ENCODE peak calls at places on chromosomes 6 and 20, in ten cellular contexts. L, R, S, B, E, T, A, P, G and K are unnamed samples.
A peak's percentile ranks its signal among the peaks of the same experiment; 100 is the strongest.

GRCh38 chr6:6006428-6007310 is at the start of gene NRN1:
- DNase-seq in L (peak; percentile 67), R (no peak), S (no peak), B (peak; percentile 60), E (no peak), T (no peak), A (no peak), P (peak; percentile 23), G (no peak), K (no peak)

GRCh38 chr6:165184192-165184979 is 125.0 kb downstream of the C6orf118 start:
- DNase-seq in L (peak; percentile 74), R (no peak), S (peak; percentile 54), B (no peak), E (no peak), T (no peak), A (no peak), P (no peak), G (no peak), K (peak; percentile 77)

GRCh38 chr6:46655803-46656202 is 3.0 kb downstream of the SLC25A27 start:
- DNase-seq in L (no peak), R (no peak), S (no peak), B (peak; percentile 57), E (no peak), T (peak; percentile 8), A (peak; percentile 31), P (no peak), G (no peak), K (peak; percentile 5)

GRCh38 chr6:32179746-32180405 is 1.7 kb downstream of the RNF5 start:
- DNase-seq in L (no peak), R (no peak), S (no peak), B (no peak), E (no peak), T (no peak), A (no peak), P (no peak), G (no peak), K (no peak)

GRCh38 chr20:53685070-53685595 is 91.5 kb upstream of the ZNF217 start:
- DNase-seq in L (no peak), R (no peak), S (no peak), B (no peak), E (no peak), T (no peak), A (no peak), P (no peak), G (no peak), K (no peak)

GRCh38 chr6:26532699-26533523 is 5.3 kb upstream of the HMGN4 start:
- DNase-seq in L (peak; percentile 94), R (peak; percentile 79), S (peak; percentile 88), B (peak; percentile 96), E (peak; percentile 79), T (peak; percentile 92), A (peak; percentile 98), P (peak; percentile 93), G (no peak), K (peak; percentile 97)

GRCh38 chr6:71349395-71349794 is 60.8 kb downstream of the OGFRL1 start:
- DNase-seq in L (peak; percentile 71), R (no peak), S (no peak), B (no peak), E (no peak), T (peak; percentile 67), A (peak; percentile 65), P (peak; percentile 71), G (no peak), K (peak; percentile 74)

GRCh38 chr20:40361916-40362315 is 327.1 kb downstream of the MAFB start:
- DNase-seq in L (no peak), R (no peak), S (no peak), B (no peak), E (no peak), T (no peak), A (no peak), P (no peak), G (no peak), K (no peak)

GRCh38 chr20:50187403-50188051 is 3.1 kb upstream of the CEBPB start:
- DNase-seq in L (peak; percentile 70), R (no peak), S (peak; percentile 70), B (no peak), E (peak; percentile 36), T (peak; percentile 93), A (peak; percentile 48), P (peak; percentile 75), G (no peak), K (peak; percentile 64)

GRCh38 chr20:6265204-6265904 is 142.5 kb upstream of the FERMT1 start:
- DNase-seq in L (peak; percentile 60), R (peak; percentile 4), S (no peak), B (no peak), E (no peak), T (peak; percentile 93), A (peak; percentile 72), P (peak; percentile 86), G (peak; percentile 35), K (peak; percentile 91)

GRCh38 chr20:50416269-50416863 is 93.8 kb upstream of the PTPN1 start:
- DNase-seq in L (no peak), R (no peak), S (peak; percentile 73), B (peak; percentile 42), E (no peak), T (no peak), A (no peak), P (no peak), G (no peak), K (no peak)

GRCh38 chr6:169164451-169164850 is 89.2 kb downstream of the THBS2 start:
- DNase-seq in L (peak; percentile 31), R (no peak), S (no peak), B (no peak), E (no peak), T (no peak), A (no peak), P (no peak), G (no peak), K (no peak)

GRCh38 chr6:76682842-76683241 is 610.4 kb upstream of the IMPG1 start:
- DNase-seq in L (peak; percentile 23), R (no peak), S (no peak), B (no peak), E (no peak), T (peak; percentile 48), A (peak; percentile 28), P (peak; percentile 41), G (no peak), K (peak; percentile 43)

GRCh38 chr6:84615113-84615850 is 149.1 kb downstream of the TBX18 start:
- DNase-seq in L (peak; percentile 44), R (no peak), S (no peak), B (no peak), E (no peak), T (no peak), A (no peak), P (no peak), G (no peak), K (peak; percentile 35)

GRCh38 chr6:41040911-41041536 is 1.2 kb upstream of the TSPO2 start:
- DNase-seq in L (no peak), R (no peak), S (no peak), B (no peak), E (no peak), T (no peak), A (no peak), P (no peak), G (no peak), K (no peak)
- TF ChIP-seq CTCF in L (no peak), R (no peak), S (no peak), B (no peak), E (no peak), T (no peak), A (no peak), P (no peak), G (no peak), K (no peak)

GRCh38 chr6:137904822-137905617 is 38.0 kb downstream of the TNFAIP3 start:
- DNase-seq in L (no peak), R (no peak), S (no peak), B (no peak), E (peak; percentile 15), T (peak; percentile 36), A (no peak), P (peak; percentile 26), G (no peak), K (no peak)

GRCh38 chr6:137903274-137903932 is 36.3 kb downstream of the TNFAIP3 start:
- DNase-seq in L (no peak), R (no peak), S (no peak), B (no peak), E (no peak), T (no peak), A (no peak), P (no peak), G (no peak), K (no peak)

GRCh38 chr6:137906020-137906472 is 39.0 kb downstream of the TNFAIP3 start:
- DNase-seq in L (no peak), R (no peak), S (no peak), B (no peak), E (no peak), T (no peak), A (no peak), P (no peak), G (no peak), K (no peak)

GRCh38 chr6:137902721-137903120 is 35.7 kb downstream of the TNFAIP3 start:
- DNase-seq in L (no peak), R (no peak), S (no peak), B (no peak), E (no peak), T (no peak), A (no peak), P (no peak), G (no peak), K (no peak)

GRCh38 chr6:137903933-137904821 is 37.1 kb downstream of the TNFAIP3 start:
- DNase-seq in L (peak; percentile 58), R (no peak), S (no peak), B (no peak), E (no peak), T (peak; percentile 64), A (no peak), P (no peak), G (peak; percentile 58), K (no peak)
- H3K4me3 ChIP-seq in L (no peak overlapping the region), R (no peak overlapping the region), S (no peak overlapping the region), B (no peak overlapping the region), E (no peak overlapping the region), T (no peak overlapping the region), A (no peak overlapping the region), P (no peak overlapping the region), G (peak overlapping the region; percentile 38), K (no peak overlapping the region)

DNA sequence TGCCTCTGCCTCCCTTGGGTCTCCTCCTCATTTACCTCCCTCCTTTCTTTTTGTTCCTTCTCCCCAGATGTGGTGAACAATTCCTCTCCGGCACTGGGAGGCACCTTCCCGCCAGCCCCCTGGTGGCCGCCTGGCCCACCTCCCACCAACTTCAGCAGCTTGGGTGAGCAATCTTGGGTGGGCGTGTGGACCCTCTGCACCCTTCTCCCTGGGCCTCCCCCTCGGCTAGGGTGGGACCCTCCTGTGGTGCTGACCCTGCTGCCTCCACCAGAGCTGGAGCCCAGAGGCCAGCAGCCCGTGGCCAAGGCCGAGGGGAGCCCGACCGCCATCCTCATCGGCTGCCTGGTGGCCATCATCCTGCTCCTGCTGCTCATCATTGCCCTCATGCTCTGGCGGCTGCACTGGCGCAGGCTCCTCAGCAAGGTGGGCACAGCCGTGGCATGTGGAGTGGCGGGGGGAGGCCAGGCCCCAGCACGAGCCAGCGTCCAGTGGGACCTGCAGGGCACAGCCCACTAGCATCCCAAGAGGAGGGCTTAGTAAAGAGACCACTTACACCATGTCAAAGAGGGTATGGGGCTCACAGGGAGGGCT is 8.8 kb downstream of the DDR1 start:
- DNase-seq in L (no peak), R (no peak), S (no peak), B (no peak), E (no peak), T (no peak), A (no peak), P (no peak), G (no peak), K (no peak)
- TF ChIP-seq CTCF in L (no peak), R (peak; percentile 19), S (no peak), B (peak; percentile 31), E (no peak), T (peak; percentile 41), A (peak; percentile 42), P (peak; percentile 28), G (peak; percentile 23), K (peak; percentile 11)

GRCh38 chr6:38375341-38375740 is 264.4 kb downstream of the BTBD9 start:
- DNase-seq in L (no peak), R (no peak), S (no peak), B (no peak), E (no peak), T (no peak), A (no peak), P (no peak), G (no peak), K (no peak)
- H3K4me3 ChIP-seq in L (no peak overlapping the region), R (no peak overlapping the region), S (no peak overlapping the region), B (no peak overlapping the region), E (no peak overlapping the region), T (no peak overlapping the region), A (no peak overlapping the region), P (no peak overlapping the region), G (no peak overlapping the region), K (no peak overlapping the region)